ENCODE peak calls at places on chromosomes 13 and 19, in six cellular contexts. One of them, this sample, is unnamed.

GRCh38 chr19:23281663-23282276 is 31.6 kb upstream of the ZNF724 start:
- DNase-seq in naive thymus-derived CD8-positive, alpha-beta T cell: no peak
- DNase-seq in PC-9: no peak
- DNase-seq in stimulated activated CD8-positive, alpha-beta memory T cell treated with anti-CD3 and anti-CD28 coated beads, Interleukin-2, amount 100 ng/mL, for 48 hours: no peak
- DNase-seq in DMS 273 treated with DMSO at 0.1 percent for 48 hours: no peak
- DNase-seq in COR-L47: no peak
- DNase-seq in this sample: no peak

GRCh38 chr19:17321655-17322489 is 12.5 kb downstream of the DDA1 start:
- DNase-seq in naive thymus-derived CD8-positive, alpha-beta T cell: no peak
- DNase-seq in PC-9: no peak
- DNase-seq in stimulated activated CD8-positive, alpha-beta memory T cell treated with anti-CD3 and anti-CD28 coated beads, Interleukin-2, amount 100 ng/mL, for 48 hours: no peak
- DNase-seq in DMS 273 treated with DMSO at 0.1 percent for 48 hours: no peak
- DNase-seq in COR-L47: no peak
- DNase-seq in this sample: no peak

GRCh38 chr13:48501705-48502104 is 31.2 kb downstream of the RCBTB2 start:
- DNase-seq in naive thymus-derived CD8-positive, alpha-beta T cell: no peak
- DNase-seq in PC-9: no peak
- DNase-seq in stimulated activated CD8-positive, alpha-beta memory T cell treated with anti-CD3 and anti-CD28 coated beads, Interleukin-2, amount 100 ng/mL, for 48 hours: no peak
- DNase-seq in DMS 273 treated with DMSO at 0.1 percent for 48 hours: no peak
- DNase-seq in COR-L47: no peak
- DNase-seq in this sample: no peak

GRCh38 chr19:38265213-38265861 is 964 bp downstream of the SPINT2 start:
- DNase-seq in naive thymus-derived CD8-positive, alpha-beta T cell: peak
- DNase-seq in PC-9: peak
- DNase-seq in stimulated activated CD8-positive, alpha-beta memory T cell treated with anti-CD3 and anti-CD28 coated beads, Interleukin-2, amount 100 ng/mL, for 48 hours: no peak
- DNase-seq in DMS 273 treated with DMSO at 0.1 percent for 48 hours: no peak
- DNase-seq in COR-L47: no peak
- DNase-seq in this sample: no peak

GRCh38 chr13:48533986-48534600 is 1.2 kb upstream of the RCBTB2 start:
- DNase-seq in naive thymus-derived CD8-positive, alpha-beta T cell: no peak
- DNase-seq in PC-9: no peak
- DNase-seq in stimulated activated CD8-positive, alpha-beta memory T cell treated with anti-CD3 and anti-CD28 coated beads, Interleukin-2, amount 100 ng/mL, for 48 hours: no peak
- DNase-seq in DMS 273 treated with DMSO at 0.1 percent for 48 hours: no peak
- DNase-seq in COR-L47: no peak
- DNase-seq in this sample: no peak

GRCh38 chr13:27182844-27183497 is 11.4 kb upstream of the USP12 start:
- DNase-seq in naive thymus-derived CD8-positive, alpha-beta T cell: no peak
- DNase-seq in PC-9: peak
- DNase-seq in stimulated activated CD8-positive, alpha-beta memory T cell treated with anti-CD3 and anti-CD28 coated beads, Interleukin-2, amount 100 ng/mL, for 48 hours: no peak
- DNase-seq in DMS 273 treated with DMSO at 0.1 percent for 48 hours: no peak
- DNase-seq in COR-L47: no peak
- DNase-seq in this sample: peak

GRCh38 chr13:32086366-32086765 is 54.8 kb downstream of the FRY start:
- DNase-seq in naive thymus-derived CD8-positive, alpha-beta T cell: no peak
- DNase-seq in PC-9: no peak
- DNase-seq in stimulated activated CD8-positive, alpha-beta memory T cell treated with anti-CD3 and anti-CD28 coated beads, Interleukin-2, amount 100 ng/mL, for 48 hours: no peak
- DNase-seq in DMS 273 treated with DMSO at 0.1 percent for 48 hours: no peak
- DNase-seq in COR-L47: no peak
- DNase-seq in this sample: no peak

GRCh38 chr19:49340069-49340864 is 5.1 kb downstream of the CD37 start:
- DNase-seq in naive thymus-derived CD8-positive, alpha-beta T cell: no peak
- DNase-seq in PC-9: no peak
- DNase-seq in stimulated activated CD8-positive, alpha-beta memory T cell treated with anti-CD3 and anti-CD28 coated beads, Interleukin-2, amount 100 ng/mL, for 48 hours: no peak
- DNase-seq in DMS 273 treated with DMSO at 0.1 percent for 48 hours: no peak
- DNase-seq in COR-L47: no peak
- DNase-seq in this sample: peak

GRCh38 chr13:48144413-48145035 is 49.6 kb upstream of the MED4 start:
- DNase-seq in naive thymus-derived CD8-positive, alpha-beta T cell: peak
- DNase-seq in PC-9: no peak
- DNase-seq in stimulated activated CD8-positive, alpha-beta memory T cell treated with anti-CD3 and anti-CD28 coated beads, Interleukin-2, amount 100 ng/mL, for 48 hours: no peak
- DNase-seq in DMS 273 treated with DMSO at 0.1 percent for 48 hours: no peak
- DNase-seq in COR-L47: no peak
- DNase-seq in this sample: no peak

GRCh38 chr13:99395436-99395835 is 88.2 kb upstream of the GPR183 start:
- DNase-seq in naive thymus-derived CD8-positive, alpha-beta T cell: no peak
- DNase-seq in PC-9: no peak
- DNase-seq in stimulated activated CD8-positive, alpha-beta memory T cell treated with anti-CD3 and anti-CD28 coated beads, Interleukin-2, amount 100 ng/mL, for 48 hours: no peak
- DNase-seq in DMS 273 treated with DMSO at 0.1 percent for 48 hours: no peak
- DNase-seq in COR-L47: no peak
- DNase-seq in this sample: no peak

GRCh38 chr19:49442354-49442753 is 1.0 kb upstream of the SLC17A7 start:
- DNase-seq in naive thymus-derived CD8-positive, alpha-beta T cell: no peak
- DNase-seq in PC-9: no peak
- DNase-seq in stimulated activated CD8-positive, alpha-beta memory T cell treated with anti-CD3 and anti-CD28 coated beads, Interleukin-2, amount 100 ng/mL, for 48 hours: no peak
- DNase-seq in DMS 273 treated with DMSO at 0.1 percent for 48 hours: peak
- DNase-seq in COR-L47: no peak
- DNase-seq in this sample: peak

GRCh38 chr19:51407631-51408131 is 9.8 kb downstream of the SIGLEC10 start:
- DNase-seq in naive thymus-derived CD8-positive, alpha-beta T cell: no peak
- DNase-seq in PC-9: no peak
- DNase-seq in stimulated activated CD8-positive, alpha-beta memory T cell treated with anti-CD3 and anti-CD28 coated beads, Interleukin-2, amount 100 ng/mL, for 48 hours: no peak
- DNase-seq in DMS 273 treated with DMSO at 0.1 percent for 48 hours: no peak
- DNase-seq in COR-L47: no peak
- DNase-seq in this sample: no peak

GRCh38 chr13:99323488-99323887 is 16.3 kb upstream of the GPR183 start:
- DNase-seq in naive thymus-derived CD8-positive, alpha-beta T cell: no peak
- DNase-seq in PC-9: no peak
- DNase-seq in stimulated activated CD8-positive, alpha-beta memory T cell treated with anti-CD3 and anti-CD28 coated beads, Interleukin-2, amount 100 ng/mL, for 48 hours: no peak
- DNase-seq in DMS 273 treated with DMSO at 0.1 percent for 48 hours: no peak
- DNase-seq in COR-L47: no peak
- DNase-seq in this sample: no peak

GRCh38 chr19:18419699-18420460 is 682 bp downstream of the SSBP4 start:
- DNase-seq in naive thymus-derived CD8-positive, alpha-beta T cell: peak
- DNase-seq in PC-9: no peak
- DNase-seq in stimulated activated CD8-positive, alpha-beta memory T cell treated with anti-CD3 and anti-CD28 coated beads, Interleukin-2, amount 100 ng/mL, for 48 hours: no peak
- DNase-seq in DMS 273 treated with DMSO at 0.1 percent for 48 hours: no peak
- DNase-seq in COR-L47: no peak
- DNase-seq in this sample: no peak

GRCh38 chr13:64305246-64305645 is 2889.6 kb upstream of the PCDH20 start:
- DNase-seq in naive thymus-derived CD8-positive, alpha-beta T cell: no peak
- DNase-seq in PC-9: no peak
- DNase-seq in stimulated activated CD8-positive, alpha-beta memory T cell treated with anti-CD3 and anti-CD28 coated beads, Interleukin-2, amount 100 ng/mL, for 48 hours: no peak
- DNase-seq in DMS 273 treated with DMSO at 0.1 percent for 48 hours: no peak
- DNase-seq in COR-L47: no peak
- DNase-seq in this sample: no peak

GRCh38 chr13:112466132-112467025 is 90.2 kb downstream of the SPACA7 start:
- DNase-seq in naive thymus-derived CD8-positive, alpha-beta T cell: no peak
- DNase-seq in PC-9: no peak
- DNase-seq in stimulated activated CD8-positive, alpha-beta memory T cell treated with anti-CD3 and anti-CD28 coated beads, Interleukin-2, amount 100 ng/mL, for 48 hours: no peak
- DNase-seq in DMS 273 treated with DMSO at 0.1 percent for 48 hours: no peak
- DNase-seq in COR-L47: no peak
- DNase-seq in this sample: no peak

GRCh38 chr13:95067303-95067702 is 233.9 kb downstream of the ABCC4 start:
- DNase-seq in naive thymus-derived CD8-positive, alpha-beta T cell: no peak
- DNase-seq in PC-9: no peak
- DNase-seq in stimulated activated CD8-positive, alpha-beta memory T cell treated with anti-CD3 and anti-CD28 coated beads, Interleukin-2, amount 100 ng/mL, for 48 hours: no peak
- DNase-seq in DMS 273 treated with DMSO at 0.1 percent for 48 hours: no peak
- DNase-seq in COR-L47: no peak
- DNase-seq in this sample: no peak

GRCh38 chr13:95601906-95602305 is 42.6 kb downstream of the DZIP1 start:
- DNase-seq in naive thymus-derived CD8-positive, alpha-beta T cell: no peak
- DNase-seq in PC-9: no peak
- DNase-seq in stimulated activated CD8-positive, alpha-beta memory T cell treated with anti-CD3 and anti-CD28 coated beads, Interleukin-2, amount 100 ng/mL, for 48 hours: no peak
- DNase-seq in DMS 273 treated with DMSO at 0.1 percent for 48 hours: no peak
- DNase-seq in COR-L47: no peak
- DNase-seq in this sample: no peak

GRCh38 chr19:44875666-44876418 is 15.2 kb upstream of the TOMM40 start:
- DNase-seq in naive thymus-derived CD8-positive, alpha-beta T cell: no peak
- DNase-seq in PC-9: peak
- DNase-seq in stimulated activated CD8-positive, alpha-beta memory T cell treated with anti-CD3 and anti-CD28 coated beads, Interleukin-2, amount 100 ng/mL, for 48 hours: no peak
- DNase-seq in DMS 273 treated with DMSO at 0.1 percent for 48 hours: no peak
- DNase-seq in COR-L47: no peak
- DNase-seq in this sample: no peak

GRCh38 chr13:110323172-110323851 is 16.2 kb downstream of the COL4A2 start:
- DNase-seq in naive thymus-derived CD8-positive, alpha-beta T cell: no peak
- DNase-seq in PC-9: no peak
- DNase-seq in stimulated activated CD8-positive, alpha-beta memory T cell treated with anti-CD3 and anti-CD28 coated beads, Interleukin-2, amount 100 ng/mL, for 48 hours: no peak
- DNase-seq in DMS 273 treated with DMSO at 0.1 percent for 48 hours: no peak
- DNase-seq in COR-L47: no peak
- DNase-seq in this sample: peak

GRCh38 chr13:33454844-33455256 is 169.3 kb upstream of the STARD13 start:
- DNase-seq in naive thymus-derived CD8-positive, alpha-beta T cell: no peak
- DNase-seq in PC-9: no peak
- DNase-seq in stimulated activated CD8-positive, alpha-beta memory T cell treated with anti-CD3 and anti-CD28 coated beads, Interleukin-2, amount 100 ng/mL, for 48 hours: no peak
- DNase-seq in DMS 273 treated with DMSO at 0.1 percent for 48 hours: no peak
- DNase-seq in COR-L47: no peak
- DNase-seq in this sample: no peak

GRCh38 chr13:26529441-26529840 is 28.0 kb upstream of the WASF3 start:
- DNase-seq in naive thymus-derived CD8-positive, alpha-beta T cell: no peak
- DNase-seq in PC-9: peak
- DNase-seq in stimulated activated CD8-positive, alpha-beta memory T cell treated with anti-CD3 and anti-CD28 coated beads, Interleukin-2, amount 100 ng/mL, for 48 hours: peak
- DNase-seq in DMS 273 treated with DMSO at 0.1 percent for 48 hours: no peak
- DNase-seq in COR-L47: no peak
- DNase-seq in this sample: peak

GRCh38 chr19:28881616-28882015 is 331.3 kb downstream of the UQCRFS1 start:
- DNase-seq in naive thymus-derived CD8-positive, alpha-beta T cell: no peak
- DNase-seq in PC-9: no peak
- DNase-seq in stimulated activated CD8-positive, alpha-beta memory T cell treated with anti-CD3 and anti-CD28 coated beads, Interleukin-2, amount 100 ng/mL, for 48 hours: no peak
- DNase-seq in DMS 273 treated with DMSO at 0.1 percent for 48 hours: peak
- DNase-seq in COR-L47: no peak
- DNase-seq in this sample: no peak

GRCh38 chr19:12597594-12597993 is 13.0 kb downstream of the ZNF490 start:
- DNase-seq in naive thymus-derived CD8-positive, alpha-beta T cell: no peak
- DNase-seq in PC-9: no peak
- DNase-seq in stimulated activated CD8-positive, alpha-beta memory T cell treated with anti-CD3 and anti-CD28 coated beads, Interleukin-2, amount 100 ng/mL, for 48 hours: no peak
- DNase-seq in DMS 273 treated with DMSO at 0.1 percent for 48 hours: no peak
- DNase-seq in COR-L47: no peak
- DNase-seq in this sample: no peak

GRCh38 chr13:95552539-95553270 is at the start of gene CLDN10:
- DNase-seq in naive thymus-derived CD8-positive, alpha-beta T cell: no peak
- DNase-seq in PC-9: no peak
- DNase-seq in stimulated activated CD8-positive, alpha-beta memory T cell treated with anti-CD3 and anti-CD28 coated beads, Interleukin-2, amount 100 ng/mL, for 48 hours: no peak
- DNase-seq in DMS 273 treated with DMSO at 0.1 percent for 48 hours: no peak
- DNase-seq in COR-L47: no peak
- DNase-seq in this sample: no peak

GRCh38 chr13:101728021-101728420 is 275.5 kb downstream of the ITGBL1 start:
- DNase-seq in naive thymus-derived CD8-positive, alpha-beta T cell: no peak
- DNase-seq in PC-9: no peak
- DNase-seq in stimulated activated CD8-positive, alpha-beta memory T cell treated with anti-CD3 and anti-CD28 coated beads, Interleukin-2, amount 100 ng/mL, for 48 hours: no peak
- DNase-seq in DMS 273 treated with DMSO at 0.1 percent for 48 hours: no peak
- DNase-seq in COR-L47: no peak
- DNase-seq in this sample: no peak

GRCh38 chr13:85970727-85971126 is 171.5 kb upstream of the SLITRK6 start:
- DNase-seq in naive thymus-derived CD8-positive, alpha-beta T cell: no peak
- DNase-seq in PC-9: no peak
- DNase-seq in stimulated activated CD8-positive, alpha-beta memory T cell treated with anti-CD3 and anti-CD28 coated beads, Interleukin-2, amount 100 ng/mL, for 48 hours: no peak
- DNase-seq in DMS 273 treated with DMSO at 0.1 percent for 48 hours: no peak
- DNase-seq in COR-L47: peak
- DNase-seq in this sample: no peak

This sample was measured in T1000.